ENCODE peak calls at places on chromosomes 7 and 10, in six cellular contexts. One of them, this sample, is unnamed.

GRCh38 chr10:7075851-7076250 is 335.0 kb downstream of the SFMBT2 start:
- ATAC-seq in activated T-cell treated with anti-CD3 and anti-CD28 coated beads, Interleukin-2, amount 50 U/mL, for 4 hours: no peak
- ATAC-seq in HepG2: no peak
- ATAC-seq in stimulated activated naive CD8-positive, alpha-beta T cell treated with anti-CD3 and anti-CD28 coated beads, Interleukin-15, amount 100 ng/mL, for 72 hours: no peak
- ATAC-seq in right cardiac atrium: no peak
- ATAC-seq in effector memory CD8-positive, alpha-beta T cell: no peak
- ATAC-seq in this sample: no peak

GRCh38 chr10:35019037-35019794 is 70.9 kb downstream of the CUL2 start:
- ATAC-seq in effector memory CD8-positive, alpha-beta T cell: no peak
- ATAC-seq in right cardiac atrium: no peak
- ATAC-seq in activated T-cell treated with anti-CD3 and anti-CD28 coated beads, Interleukin-2, amount 50 U/mL, for 4 hours: peak; percentile 25
- ATAC-seq in HepG2: no peak
- ATAC-seq in stimulated activated naive CD8-positive, alpha-beta T cell treated with anti-CD3 and anti-CD28 coated beads, Interleukin-15, amount 100 ng/mL, for 72 hours: no peak
- ATAC-seq in this sample: peak; percentile 60

GRCh38 chr10:78199759-78200158 is 166.1 kb downstream of the RPS24 start:
- ATAC-seq in activated T-cell treated with anti-CD3 and anti-CD28 coated beads, Interleukin-2, amount 50 U/mL, for 4 hours: no peak
- ATAC-seq in HepG2: no peak
- ATAC-seq in right cardiac atrium: no peak
- ATAC-seq in stimulated activated naive CD8-positive, alpha-beta T cell treated with anti-CD3 and anti-CD28 coated beads, Interleukin-15, amount 100 ng/mL, for 72 hours: no peak
- ATAC-seq in effector memory CD8-positive, alpha-beta T cell: no peak
- ATAC-seq in this sample: no peak

GRCh38 chr10:101073631-101074030 is 11.8 kb downstream of the KAZALD1 start:
- ATAC-seq in effector memory CD8-positive, alpha-beta T cell: no peak
- ATAC-seq in activated T-cell treated with anti-CD3 and anti-CD28 coated beads, Interleukin-2, amount 50 U/mL, for 4 hours: no peak
- ATAC-seq in HepG2: peak; percentile 27
- ATAC-seq in stimulated activated naive CD8-positive, alpha-beta T cell treated with anti-CD3 and anti-CD28 coated beads, Interleukin-15, amount 100 ng/mL, for 72 hours: no peak
- ATAC-seq in right cardiac atrium: no peak
- ATAC-seq in this sample: no peak

GRCh38 chr7:10657201-10657600 is 316.5 kb upstream of the PHF14 start:
- ATAC-seq in effector memory CD8-positive, alpha-beta T cell: no peak
- ATAC-seq in HepG2: no peak
- ATAC-seq in right cardiac atrium: no peak
- ATAC-seq in activated T-cell treated with anti-CD3 and anti-CD28 coated beads, Interleukin-2, amount 50 U/mL, for 4 hours: no peak
- ATAC-seq in stimulated activated naive CD8-positive, alpha-beta T cell treated with anti-CD3 and anti-CD28 coated beads, Interleukin-15, amount 100 ng/mL, for 72 hours: no peak
- ATAC-seq in this sample: no peak

GRCh38 chr10:112985701-112986510 is 35.9 kb downstream of the TCF7L2 start:
- ATAC-seq in activated T-cell treated with anti-CD3 and anti-CD28 coated beads, Interleukin-2, amount 50 U/mL, for 4 hours: peak; percentile 75
- ATAC-seq in effector memory CD8-positive, alpha-beta T cell: peak; percentile 19
- ATAC-seq in right cardiac atrium: peak; percentile 72
- ATAC-seq in HepG2: no peak
- ATAC-seq in stimulated activated naive CD8-positive, alpha-beta T cell treated with anti-CD3 and anti-CD28 coated beads, Interleukin-15, amount 100 ng/mL, for 72 hours: peak; percentile 88
- ATAC-seq in this sample: peak; percentile 82

GRCh38 chr10:12518024-12518423 is 168.7 kb downstream of the CAMK1D start:
- ATAC-seq in activated T-cell treated with anti-CD3 and anti-CD28 coated beads, Interleukin-2, amount 50 U/mL, for 4 hours: no peak
- ATAC-seq in right cardiac atrium: no peak
- ATAC-seq in effector memory CD8-positive, alpha-beta T cell: no peak
- ATAC-seq in HepG2: no peak
- ATAC-seq in stimulated activated naive CD8-positive, alpha-beta T cell treated with anti-CD3 and anti-CD28 coated beads, Interleukin-15, amount 100 ng/mL, for 72 hours: no peak
- ATAC-seq in this sample: no peak

GRCh38 chr7:20327047-20327446 is 3.7 kb upstream of the ITGB8 start:
- ATAC-seq in effector memory CD8-positive, alpha-beta T cell: no peak
- ATAC-seq in right cardiac atrium: no peak
- ATAC-seq in activated T-cell treated with anti-CD3 and anti-CD28 coated beads, Interleukin-2, amount 50 U/mL, for 4 hours: no peak
- ATAC-seq in stimulated activated naive CD8-positive, alpha-beta T cell treated with anti-CD3 and anti-CD28 coated beads, Interleukin-15, amount 100 ng/mL, for 72 hours: no peak
- ATAC-seq in HepG2: no peak
- ATAC-seq in this sample: no peak

GRCh38 chr7:33327427-33327826 is 198.1 kb downstream of the BBS9 start:
- ATAC-seq in activated T-cell treated with anti-CD3 and anti-CD28 coated beads, Interleukin-2, amount 50 U/mL, for 4 hours: no peak
- ATAC-seq in right cardiac atrium: no peak
- ATAC-seq in stimulated activated naive CD8-positive, alpha-beta T cell treated with anti-CD3 and anti-CD28 coated beads, Interleukin-15, amount 100 ng/mL, for 72 hours: no peak
- ATAC-seq in HepG2: no peak
- ATAC-seq in effector memory CD8-positive, alpha-beta T cell: no peak
- ATAC-seq in this sample: no peak

GRCh38 chr10:103431902-103432301 is 20.3 kb downstream of the CALHM2 start:
- ATAC-seq in right cardiac atrium: no peak
- ATAC-seq in effector memory CD8-positive, alpha-beta T cell: no peak
- ATAC-seq in activated T-cell treated with anti-CD3 and anti-CD28 coated beads, Interleukin-2, amount 50 U/mL, for 4 hours: no peak
- ATAC-seq in HepG2: peak; percentile 44
- ATAC-seq in stimulated activated naive CD8-positive, alpha-beta T cell treated with anti-CD3 and anti-CD28 coated beads, Interleukin-15, amount 100 ng/mL, for 72 hours: no peak
- ATAC-seq in this sample: peak; percentile 38

GRCh38 chr7:106063039-106063438 is 49.1 kb downstream of the SYPL1 start:
- ATAC-seq in activated T-cell treated with anti-CD3 and anti-CD28 coated beads, Interleukin-2, amount 50 U/mL, for 4 hours: no peak
- ATAC-seq in HepG2: no peak
- ATAC-seq in stimulated activated naive CD8-positive, alpha-beta T cell treated with anti-CD3 and anti-CD28 coated beads, Interleukin-15, amount 100 ng/mL, for 72 hours: peak; percentile 29
- ATAC-seq in right cardiac atrium: no peak
- ATAC-seq in effector memory CD8-positive, alpha-beta T cell: no peak
- ATAC-seq in this sample: no peak

GRCh38 chr10:109968954-109969644 is 38.7 kb upstream of the ADD3 start:
- ATAC-seq in effector memory CD8-positive, alpha-beta T cell: no peak
- ATAC-seq in activated T-cell treated with anti-CD3 and anti-CD28 coated beads, Interleukin-2, amount 50 U/mL, for 4 hours: no peak
- ATAC-seq in right cardiac atrium: peak; percentile 78
- ATAC-seq in HepG2: no peak
- ATAC-seq in stimulated activated naive CD8-positive, alpha-beta T cell treated with anti-CD3 and anti-CD28 coated beads, Interleukin-15, amount 100 ng/mL, for 72 hours: no peak
- ATAC-seq in this sample: no peak

GRCh38 chr10:131860806-131861440 is 39.9 kb upstream of the PPP2R2D start:
- ATAC-seq in stimulated activated naive CD8-positive, alpha-beta T cell treated with anti-CD3 and anti-CD28 coated beads, Interleukin-15, amount 100 ng/mL, for 72 hours: no peak
- ATAC-seq in right cardiac atrium: no peak
- ATAC-seq in effector memory CD8-positive, alpha-beta T cell: no peak
- ATAC-seq in HepG2: no peak
- ATAC-seq in activated T-cell treated with anti-CD3 and anti-CD28 coated beads, Interleukin-2, amount 50 U/mL, for 4 hours: no peak
- ATAC-seq in this sample: no peak

GRCh38 chr7:24436131-24436920 is 136.9 kb upstream of the PALS2 start:
- ATAC-seq in right cardiac atrium: no peak
- ATAC-seq in effector memory CD8-positive, alpha-beta T cell: no peak
- ATAC-seq in HepG2: no peak
- ATAC-seq in activated T-cell treated with anti-CD3 and anti-CD28 coated beads, Interleukin-2, amount 50 U/mL, for 4 hours: no peak
- ATAC-seq in stimulated activated naive CD8-positive, alpha-beta T cell treated with anti-CD3 and anti-CD28 coated beads, Interleukin-15, amount 100 ng/mL, for 72 hours: no peak
- ATAC-seq in this sample: no peak

GRCh38 chr7:75650671-75651070 is 88.1 kb downstream of the HIP1 start:
- ATAC-seq in stimulated activated naive CD8-positive, alpha-beta T cell treated with anti-CD3 and anti-CD28 coated beads, Interleukin-15, amount 100 ng/mL, for 72 hours: no peak
- ATAC-seq in HepG2: peak; percentile 54
- ATAC-seq in effector memory CD8-positive, alpha-beta T cell: no peak
- ATAC-seq in right cardiac atrium: peak; percentile 89
- ATAC-seq in activated T-cell treated with anti-CD3 and anti-CD28 coated beads, Interleukin-2, amount 50 U/mL, for 4 hours: no peak
- ATAC-seq in this sample: no peak

GRCh38 chr10:118911361-118911760 is 118.2 kb upstream of the NANOS1 start:
- ATAC-seq in right cardiac atrium: no peak
- ATAC-seq in activated T-cell treated with anti-CD3 and anti-CD28 coated beads, Interleukin-2, amount 50 U/mL, for 4 hours: no peak
- ATAC-seq in stimulated activated naive CD8-positive, alpha-beta T cell treated with anti-CD3 and anti-CD28 coated beads, Interleukin-15, amount 100 ng/mL, for 72 hours: no peak
- ATAC-seq in HepG2: no peak
- ATAC-seq in effector memory CD8-positive, alpha-beta T cell: no peak
- ATAC-seq in this sample: no peak

GRCh38 chr10:22618081-22618785 is 96.1 kb downstream of the PIP4K2A start:
- ATAC-seq in HepG2: peak; percentile 58
- ATAC-seq in activated T-cell treated with anti-CD3 and anti-CD28 coated beads, Interleukin-2, amount 50 U/mL, for 4 hours: no peak
- ATAC-seq in stimulated activated naive CD8-positive, alpha-beta T cell treated with anti-CD3 and anti-CD28 coated beads, Interleukin-15, amount 100 ng/mL, for 72 hours: peak; percentile 45
- ATAC-seq in right cardiac atrium: peak; percentile 50
- ATAC-seq in effector memory CD8-positive, alpha-beta T cell: no peak
- ATAC-seq in this sample: peak; percentile 43

GRCh38 chr7:94647295-94647694 is 8.6 kb downstream of the SGCE start:
- ATAC-seq in activated T-cell treated with anti-CD3 and anti-CD28 coated beads, Interleukin-2, amount 50 U/mL, for 4 hours: no peak
- ATAC-seq in stimulated activated naive CD8-positive, alpha-beta T cell treated with anti-CD3 and anti-CD28 coated beads, Interleukin-15, amount 100 ng/mL, for 72 hours: no peak
- ATAC-seq in right cardiac atrium: no peak
- ATAC-seq in HepG2: no peak
- ATAC-seq in effector memory CD8-positive, alpha-beta T cell: no peak
- ATAC-seq in this sample: no peak

GRCh38 chr7:137235434-137235833 is 108.1 kb downstream of the PTN start:
- ATAC-seq in effector memory CD8-positive, alpha-beta T cell: no peak
- ATAC-seq in right cardiac atrium: no peak
- ATAC-seq in HepG2: no peak
- ATAC-seq in stimulated activated naive CD8-positive, alpha-beta T cell treated with anti-CD3 and anti-CD28 coated beads, Interleukin-15, amount 100 ng/mL, for 72 hours: no peak
- ATAC-seq in activated T-cell treated with anti-CD3 and anti-CD28 coated beads, Interleukin-2, amount 50 U/mL, for 4 hours: no peak
- ATAC-seq in this sample: no peak

GRCh38 chr7:155761162-155761561 is 51.1 kb downstream of the SHH start:
- ATAC-seq in right cardiac atrium: no peak
- ATAC-seq in activated T-cell treated with anti-CD3 and anti-CD28 coated beads, Interleukin-2, amount 50 U/mL, for 4 hours: no peak
- ATAC-seq in stimulated activated naive CD8-positive, alpha-beta T cell treated with anti-CD3 and anti-CD28 coated beads, Interleukin-15, amount 100 ng/mL, for 72 hours: no peak
- ATAC-seq in effector memory CD8-positive, alpha-beta T cell: no peak
- ATAC-seq in HepG2: no peak
- ATAC-seq in this sample: no peak

GRCh38 chr7:139713061-139713460 is 64.7 kb downstream of the HIPK2 start:
- ATAC-seq in HepG2: no peak
- ATAC-seq in stimulated activated naive CD8-positive, alpha-beta T cell treated with anti-CD3 and anti-CD28 coated beads, Interleukin-15, amount 100 ng/mL, for 72 hours: no peak
- ATAC-seq in effector memory CD8-positive, alpha-beta T cell: no peak
- ATAC-seq in right cardiac atrium: no peak
- ATAC-seq in activated T-cell treated with anti-CD3 and anti-CD28 coated beads, Interleukin-2, amount 50 U/mL, for 4 hours: no peak
- ATAC-seq in this sample: no peak

GRCh38 chr10:71817831-71818268 is 33.2 kb downstream of the PSAP start:
- ATAC-seq in HepG2: no peak
- ATAC-seq in effector memory CD8-positive, alpha-beta T cell: no peak
- ATAC-seq in stimulated activated naive CD8-positive, alpha-beta T cell treated with anti-CD3 and anti-CD28 coated beads, Interleukin-15, amount 100 ng/mL, for 72 hours: no peak
- ATAC-seq in right cardiac atrium: peak; percentile 69
- ATAC-seq in activated T-cell treated with anti-CD3 and anti-CD28 coated beads, Interleukin-2, amount 50 U/mL, for 4 hours: no peak
- ATAC-seq in this sample: no peak

GRCh38 chr7:44045226-44046014 is 918 bp downstream of the DBNL start:
- ATAC-seq in stimulated activated naive CD8-positive, alpha-beta T cell treated with anti-CD3 and anti-CD28 coated beads, Interleukin-15, amount 100 ng/mL, for 72 hours: peak; percentile 9
- ATAC-seq in right cardiac atrium: no peak
- ATAC-seq in activated T-cell treated with anti-CD3 and anti-CD28 coated beads, Interleukin-2, amount 50 U/mL, for 4 hours: no peak
- ATAC-seq in HepG2: peak; percentile 30
- ATAC-seq in effector memory CD8-positive, alpha-beta T cell: no peak
- ATAC-seq in this sample: no peak

GRCh38 chr10:127945335-127945734 is 38.4 kb downstream of the PTPRE start:
- ATAC-seq in right cardiac atrium: no peak
- ATAC-seq in HepG2: no peak
- ATAC-seq in activated T-cell treated with anti-CD3 and anti-CD28 coated beads, Interleukin-2, amount 50 U/mL, for 4 hours: peak; percentile 86
- ATAC-seq in effector memory CD8-positive, alpha-beta T cell: peak; percentile 93
- ATAC-seq in stimulated activated naive CD8-positive, alpha-beta T cell treated with anti-CD3 and anti-CD28 coated beads, Interleukin-15, amount 100 ng/mL, for 72 hours: peak; percentile 79
- ATAC-seq in this sample: peak; percentile 97

GRCh38 chr10:86686972-86687371 is 18.7 kb downstream of the LDB3 start:
- ATAC-seq in activated T-cell treated with anti-CD3 and anti-CD28 coated beads, Interleukin-2, amount 50 U/mL, for 4 hours: no peak
- ATAC-seq in effector memory CD8-positive, alpha-beta T cell: no peak
- ATAC-seq in stimulated activated naive CD8-positive, alpha-beta T cell treated with anti-CD3 and anti-CD28 coated beads, Interleukin-15, amount 100 ng/mL, for 72 hours: no peak
- ATAC-seq in right cardiac atrium: no peak
- ATAC-seq in HepG2: no peak
- ATAC-seq in this sample: no peak

This sample was measured in activated T-helper 17 cell treated with anti-CD3 and anti-CD28 coated beads, Interleukin-2, amount 50 U/mL, for 72 hours.